ENCODE peak calls at places on chromosomes 6 and 20, in seven cellular contexts. One of them, this sample, is unnamed.

GRCh38 chr20:57902478-57902877 is 192.7 kb upstream of the PMEPA1 start:
- DNase-seq in IMR-90: peak; percentile 16
- DNase-seq in uterus: no peak
- DNase-seq in upper lobe of right lung: no peak
- DNase-seq in endodermal cell: no peak
- DNase-seq in mammary epithelial cell: peak; percentile 84
- DNase-seq in CD8-positive, alpha-beta memory T cell: no peak
- DNase-seq in this sample: no peak

GRCh38 chr20:34262488-34263288 is 21.5 kb downstream of the ASIP start:
- DNase-seq in IMR-90: peak; percentile 59
- DNase-seq in uterus: peak; percentile 43
- DNase-seq in upper lobe of right lung: peak; percentile 55
- DNase-seq in endodermal cell: peak; percentile 27
- DNase-seq in mammary epithelial cell: no peak
- DNase-seq in CD8-positive, alpha-beta memory T cell: no peak
- DNase-seq in this sample: no peak

GRCh38 chr6:130671119-130672104 is 155.8 kb upstream of the SMLR1 start:
- DNase-seq in IMR-90: peak; percentile 15
- DNase-seq in uterus: peak; percentile 83
- DNase-seq in upper lobe of right lung: no peak
- DNase-seq in endodermal cell: no peak
- DNase-seq in mammary epithelial cell: no peak
- DNase-seq in CD8-positive, alpha-beta memory T cell: no peak
- DNase-seq in this sample: no peak

GRCh38 chr6:156175971-156176421 is 601.2 kb upstream of the ARID1B start:
- DNase-seq in IMR-90: no peak
- DNase-seq in uterus: peak; percentile 20
- DNase-seq in upper lobe of right lung: no peak
- DNase-seq in endodermal cell: peak; percentile 84
- DNase-seq in mammary epithelial cell: no peak
- DNase-seq in CD8-positive, alpha-beta memory T cell: no peak
- DNase-seq in this sample: peak; percentile 55

GRCh38 chr6:33770116-33770832 is 18.7 kb downstream of the LEMD2 start:
- DNase-seq in IMR-90: no peak
- DNase-seq in uterus: peak; percentile 35
- DNase-seq in upper lobe of right lung: no peak
- DNase-seq in endodermal cell: no peak
- DNase-seq in mammary epithelial cell: no peak
- DNase-seq in CD8-positive, alpha-beta memory T cell: no peak
- DNase-seq in this sample: peak; percentile 74

GRCh38 chr6:151891524-151891923 is 84.0 kb downstream of the ESR1 start:
- DNase-seq in IMR-90: no peak
- DNase-seq in uterus: no peak
- DNase-seq in upper lobe of right lung: no peak
- DNase-seq in endodermal cell: no peak
- DNase-seq in mammary epithelial cell: no peak
- DNase-seq in CD8-positive, alpha-beta memory T cell: no peak
- DNase-seq in this sample: no peak

GRCh38 chr20:43682446-43682845 is 15.5 kb downstream of the MYBL2 start:
- DNase-seq in IMR-90: no peak
- DNase-seq in uterus: no peak
- DNase-seq in upper lobe of right lung: no peak
- DNase-seq in endodermal cell: no peak
- DNase-seq in mammary epithelial cell: no peak
- DNase-seq in CD8-positive, alpha-beta memory T cell: no peak
- DNase-seq in this sample: peak; percentile 1

GRCh38 chr6:46263709-46264091 is 92.9 kb upstream of the ENPP5 start:
- DNase-seq in IMR-90: peak; percentile 20
- DNase-seq in uterus: no peak
- DNase-seq in upper lobe of right lung: no peak
- DNase-seq in endodermal cell: no peak
- DNase-seq in mammary epithelial cell: peak; percentile 31
- DNase-seq in CD8-positive, alpha-beta memory T cell: no peak
- DNase-seq in this sample: no peak

GRCh38 chr20:14444106-14444505 is 106.7 kb upstream of the FLRT3 start:
- DNase-seq in IMR-90: no peak
- DNase-seq in uterus: no peak
- DNase-seq in upper lobe of right lung: no peak
- DNase-seq in endodermal cell: no peak
- DNase-seq in mammary epithelial cell: no peak
- DNase-seq in CD8-positive, alpha-beta memory T cell: no peak
- DNase-seq in this sample: no peak

GRCh38 chr6:53238311-53238710 is 89.7 kb upstream of the GCM1 start:
- DNase-seq in IMR-90: no peak
- DNase-seq in uterus: no peak
- DNase-seq in upper lobe of right lung: no peak
- DNase-seq in endodermal cell: no peak
- DNase-seq in mammary epithelial cell: no peak
- DNase-seq in CD8-positive, alpha-beta memory T cell: no peak
- DNase-seq in this sample: no peak

GRCh38 chr6:44262467-44263356 is 2.6 kb downstream of the NFKBIE start:
- DNase-seq in IMR-90: no peak
- DNase-seq in uterus: no peak
- DNase-seq in upper lobe of right lung: no peak
- DNase-seq in endodermal cell: no peak
- DNase-seq in mammary epithelial cell: no peak
- DNase-seq in CD8-positive, alpha-beta memory T cell: no peak
- DNase-seq in this sample: peak; percentile 64

GRCh38 chr6:31270788-31271640 is 878 bp downstream of the HLA-C start:
- DNase-seq in IMR-90: peak; percentile 47
- DNase-seq in uterus: peak; percentile 76
- DNase-seq in upper lobe of right lung: peak; percentile 82
- DNase-seq in endodermal cell: peak; percentile 91
- DNase-seq in mammary epithelial cell: peak; percentile 63
- DNase-seq in CD8-positive, alpha-beta memory T cell: peak; percentile 52
- DNase-seq in this sample: peak; percentile 58

GRCh38 chr6:32439708-32440214 is at the start of gene HLA-DRA:
- DNase-seq in IMR-90: peak; percentile 33
- DNase-seq in uterus: no peak
- DNase-seq in upper lobe of right lung: no peak
- DNase-seq in endodermal cell: peak; percentile 51
- DNase-seq in mammary epithelial cell: peak; percentile 17
- DNase-seq in CD8-positive, alpha-beta memory T cell: peak; percentile 69
- DNase-seq in this sample: peak; percentile 79

GRCh38 chr6:40164345-40164755 is 230.1 kb upstream of the MOCS1 start:
- DNase-seq in IMR-90: no peak
- DNase-seq in uterus: peak; percentile 50
- DNase-seq in upper lobe of right lung: no peak
- DNase-seq in endodermal cell: peak; percentile 64
- DNase-seq in mammary epithelial cell: no peak
- DNase-seq in CD8-positive, alpha-beta memory T cell: no peak
- DNase-seq in this sample: peak; percentile 7

GRCh38 chr6:17012421-17013225 is 89.2 kb upstream of the STMND1 start:
- DNase-seq in IMR-90: peak; percentile 65
- DNase-seq in uterus: peak; percentile 27
- DNase-seq in upper lobe of right lung: no peak
- DNase-seq in endodermal cell: peak; percentile 77
- DNase-seq in mammary epithelial cell: peak; percentile 16
- DNase-seq in CD8-positive, alpha-beta memory T cell: no peak
- DNase-seq in this sample: peak; percentile 77

GRCh38 chr20:57003012-57003411 is 263.4 kb downstream of the BMP7 start:
- DNase-seq in IMR-90: no peak
- DNase-seq in uterus: no peak
- DNase-seq in upper lobe of right lung: no peak
- DNase-seq in endodermal cell: peak; percentile 82
- DNase-seq in mammary epithelial cell: no peak
- DNase-seq in CD8-positive, alpha-beta memory T cell: no peak
- DNase-seq in this sample: no peak

GRCh38 chr6:139520321-139520768 is 145.9 kb upstream of the CITED2 start:
- DNase-seq in IMR-90: no peak
- DNase-seq in uterus: no peak
- DNase-seq in upper lobe of right lung: no peak
- DNase-seq in endodermal cell: no peak
- DNase-seq in mammary epithelial cell: peak; percentile 87
- DNase-seq in CD8-positive, alpha-beta memory T cell: no peak
- DNase-seq in this sample: no peak

GRCh38 chr20:48617481-48617880 is 210.3 kb downstream of the PREX1 start:
- DNase-seq in IMR-90: no peak
- DNase-seq in uterus: no peak
- DNase-seq in upper lobe of right lung: peak; percentile 44
- DNase-seq in endodermal cell: no peak
- DNase-seq in mammary epithelial cell: no peak
- DNase-seq in CD8-positive, alpha-beta memory T cell: no peak
- DNase-seq in this sample: no peak

GRCh38 chr20:35226775-35227681 is 538 bp downstream of the MMP24 start:
- DNase-seq in IMR-90: peak; percentile 34
- DNase-seq in uterus: peak; percentile 43
- DNase-seq in upper lobe of right lung: peak; percentile 76
- DNase-seq in endodermal cell: peak; percentile 91
- DNase-seq in mammary epithelial cell: peak; percentile 23
- DNase-seq in CD8-positive, alpha-beta memory T cell: peak; percentile 15
- DNase-seq in this sample: peak; percentile 94

GRCh38 chr20:3577366-3577765 is 85.8 kb downstream of the GFRA4 start:
- DNase-seq in IMR-90: no peak
- DNase-seq in uterus: no peak
- DNase-seq in upper lobe of right lung: no peak
- DNase-seq in endodermal cell: no peak
- DNase-seq in mammary epithelial cell: no peak
- DNase-seq in CD8-positive, alpha-beta memory T cell: no peak
- DNase-seq in this sample: no peak
- H3K36me3 ChIP-seq in IMR-90: peaks cover 18% of the 10 kb centered on the region
- H3K36me3 ChIP-seq in uterus: no peaks in the 10 kb centered on the region
- H3K36me3 ChIP-seq in upper lobe of right lung: peaks cover 54% of the 10 kb centered on the region
- H3K36me3 ChIP-seq in endodermal cell: peaks cover 15% of the 10 kb centered on the region
- H3K36me3 ChIP-seq in mammary epithelial cell: peaks cover 20% of the 10 kb centered on the region
- H3K36me3 ChIP-seq in CD8-positive, alpha-beta memory T cell: peaks cover 24% of the 10 kb centered on the region
- H3K36me3 ChIP-seq in this sample: no peaks in the 10 kb centered on the region

GRCh38 chr6:119067091-119067490 is 11.4 kb downstream of the FAM184A start:
- DNase-seq in IMR-90: no peak
- DNase-seq in uterus: no peak
- DNase-seq in upper lobe of right lung: no peak
- DNase-seq in endodermal cell: no peak
- DNase-seq in mammary epithelial cell: no peak
- DNase-seq in CD8-positive, alpha-beta memory T cell: no peak
- DNase-seq in this sample: no peak

GRCh38 chr6:119060255-119060907 is 18.1 kb downstream of the FAM184A start:
- DNase-seq in IMR-90: no peak
- DNase-seq in uterus: no peak
- DNase-seq in upper lobe of right lung: no peak
- DNase-seq in endodermal cell: no peak
- DNase-seq in mammary epithelial cell: no peak
- DNase-seq in CD8-positive, alpha-beta memory T cell: no peak
- DNase-seq in this sample: no peak

GRCh38 chr6:119066426-119067001 is 11.9 kb downstream of the FAM184A start:
- DNase-seq in IMR-90: no peak
- DNase-seq in uterus: no peak
- DNase-seq in upper lobe of right lung: no peak
- DNase-seq in endodermal cell: no peak
- DNase-seq in mammary epithelial cell: no peak
- DNase-seq in CD8-positive, alpha-beta memory T cell: no peak
- DNase-seq in this sample: no peak

GRCh38 chr6:119061215-119061614 is 17.2 kb downstream of the FAM184A start:
- DNase-seq in IMR-90: no peak
- DNase-seq in uterus: no peak
- DNase-seq in upper lobe of right lung: no peak
- DNase-seq in endodermal cell: no peak
- DNase-seq in mammary epithelial cell: no peak
- DNase-seq in CD8-positive, alpha-beta memory T cell: no peak
- DNase-seq in this sample: no peak

DNA sequence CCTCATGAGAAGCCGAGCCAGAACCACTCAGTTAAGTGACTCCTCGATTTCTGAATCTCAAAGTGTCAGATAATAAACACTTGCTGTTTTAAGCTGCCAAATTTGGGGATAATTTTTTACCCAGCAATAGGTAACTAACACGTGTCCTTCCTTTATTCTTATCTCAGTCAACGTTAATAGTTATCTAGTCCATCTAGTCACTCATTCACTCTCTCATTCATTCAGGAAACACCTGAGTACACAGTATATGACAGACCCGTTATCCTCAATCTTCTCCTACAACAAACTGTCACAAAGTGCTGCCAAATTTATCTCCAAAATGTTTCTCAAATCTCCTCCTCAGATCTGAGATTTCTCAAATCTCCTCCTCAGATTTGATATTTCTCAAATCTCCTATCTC is 13.1 kb downstream of the FAM184A start:
- DNase-seq in IMR-90: no peak
- DNase-seq in uterus: no peak
- DNase-seq in upper lobe of right lung: no peak
- DNase-seq in endodermal cell: no peak
- DNase-seq in mammary epithelial cell: no peak
- DNase-seq in CD8-positive, alpha-beta memory T cell: no peak
- DNase-seq in this sample: no peak
- H3K4me3 ChIP-seq in IMR-90: no peak overlapping the region
- H3K4me3 ChIP-seq in uterus: no peak overlapping the region
- H3K4me3 ChIP-seq in upper lobe of right lung: no peak overlapping the region
- H3K4me3 ChIP-seq in endodermal cell: peak overlapping the region; percentile 77
- H3K4me3 ChIP-seq in mammary epithelial cell: no peak overlapping the region
- H3K4me3 ChIP-seq in CD8-positive, alpha-beta memory T cell: no peak overlapping the region
- H3K4me3 ChIP-seq in this sample: no peak overlapping the region

GRCh38 chr6:1526689-1527088 is 83.0 kb upstream of the FOXC1 start:
- DNase-seq in IMR-90: no peak
- DNase-seq in uterus: no peak
- DNase-seq in upper lobe of right lung: no peak
- DNase-seq in endodermal cell: no peak
- DNase-seq in mammary epithelial cell: no peak
- DNase-seq in CD8-positive, alpha-beta memory T cell: no peak
- DNase-seq in this sample: no peak

GRCh38 chr6:1524040-1524480 is 85.7 kb upstream of the FOXC1 start:
- DNase-seq in IMR-90: peak; percentile 33
- DNase-seq in uterus: peak; percentile 36
- DNase-seq in upper lobe of right lung: peak; percentile 90
- DNase-seq in endodermal cell: peak; percentile 94
- DNase-seq in mammary epithelial cell: peak; percentile 64
- DNase-seq in CD8-positive, alpha-beta memory T cell: peak; percentile 73
- DNase-seq in this sample: peak; percentile 97

GRCh38 chr6:1519597-1519996 is 90.1 kb upstream of the FOXC1 start:
- DNase-seq in IMR-90: no peak
- DNase-seq in uterus: no peak
- DNase-seq in upper lobe of right lung: no peak
- DNase-seq in endodermal cell: no peak
- DNase-seq in mammary epithelial cell: no peak
- DNase-seq in CD8-positive, alpha-beta memory T cell: no peak
- DNase-seq in this sample: no peak

GRCh38 chr6:1525364-1526038 is 84.2 kb upstream of the FOXC1 start:
- DNase-seq in IMR-90: peak; percentile 23
- DNase-seq in uterus: no peak
- DNase-seq in upper lobe of right lung: no peak
- DNase-seq in endodermal cell: no peak
- DNase-seq in mammary epithelial cell: no peak
- DNase-seq in CD8-positive, alpha-beta memory T cell: no peak
- DNase-seq in this sample: no peak

DNA sequence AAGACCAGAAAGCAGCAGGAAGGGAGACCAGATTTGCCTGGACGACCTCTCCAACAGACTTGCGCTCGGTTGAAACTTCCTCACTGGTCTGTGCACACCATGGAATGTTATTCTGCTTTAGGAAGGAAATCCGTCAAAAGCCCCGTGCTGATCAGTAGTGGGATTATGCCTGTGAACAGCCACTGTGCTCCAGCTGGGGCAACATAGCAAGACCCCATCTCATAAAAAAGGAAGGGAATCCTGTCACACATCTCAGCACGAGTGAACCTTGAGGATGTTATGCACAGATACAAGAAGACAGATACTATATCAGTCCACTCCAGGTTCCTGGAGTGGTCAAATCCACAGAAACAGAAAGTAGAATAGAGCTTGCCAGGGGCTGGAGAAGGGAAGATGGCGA is 86.9 kb upstream of the FOXC1 start:
- DNase-seq in IMR-90: no peak
- DNase-seq in uterus: no peak
- DNase-seq in upper lobe of right lung: no peak
- DNase-seq in endodermal cell: no peak
- DNase-seq in mammary epithelial cell: no peak
- DNase-seq in CD8-positive, alpha-beta memory T cell: no peak
- DNase-seq in this sample: no peak
- H3K27me3 ChIP-seq in IMR-90: peaks cover 19% of the 10 kb centered on the region
- H3K27me3 ChIP-seq in uterus: no peaks in the 10 kb centered on the region
- H3K27me3 ChIP-seq in upper lobe of right lung: peaks cover 16% of the 10 kb centered on the region
- H3K27me3 ChIP-seq in endodermal cell: peaks cover 55% of the 10 kb centered on the region
- H3K27me3 ChIP-seq in mammary epithelial cell: no peaks in the 10 kb centered on the region
- H3K27me3 ChIP-seq in CD8-positive, alpha-beta memory T cell: no peaks in the 10 kb centered on the region
- H3K27me3 ChIP-seq in this sample: peaks cover 25% of the 10 kb centered on the region

GRCh38 chr20:62088258-62089127 is 22.8 kb upstream of the TAF4 start:
- DNase-seq in IMR-90: peak; percentile 99
- DNase-seq in uterus: no peak
- DNase-seq in upper lobe of right lung: no peak
- DNase-seq in endodermal cell: peak; percentile 63
- DNase-seq in mammary epithelial cell: peak; percentile 78
- DNase-seq in CD8-positive, alpha-beta memory T cell: no peak
- DNase-seq in this sample: no peak
- H3K36me3 ChIP-seq in IMR-90: no peaks in the 10 kb centered on the region
- H3K36me3 ChIP-seq in uterus: no peaks in the 10 kb centered on the region
- H3K36me3 ChIP-seq in upper lobe of right lung: no peaks in the 10 kb centered on the region
- H3K36me3 ChIP-seq in endodermal cell: no peaks in the 10 kb centered on the region
- H3K36me3 ChIP-seq in mammary epithelial cell: no peaks in the 10 kb centered on the region
- H3K36me3 ChIP-seq in CD8-positive, alpha-beta memory T cell: no peaks in the 10 kb centered on the region
- H3K36me3 ChIP-seq in this sample: no peaks in the 10 kb centered on the region

This sample was measured in H7.